ENCODE peak calls at places on chromosomes 3 and 15, in eight cellular contexts. V, W, X, U, D, Z, H and N are unnamed samples.

GRCh38 chr15:38217181-38217580 is 35.5 kb upstream of the SPRED1 start:
- DNase-seq in V (no peak), W (no peak), X (no peak), U (no peak), D (no peak), Z (no peak), H (no peak), N (peak)

GRCh38 chr3:43523454-43524053 is 98.3 kb downstream of the ANO10 start:
- DNase-seq in V (no peak), W (no peak), X (no peak), U (no peak), D (no peak), Z (no peak), H (no peak), N (peak)

GRCh38 chr3:14793126-14793857 is 25.5 kb upstream of the FGD5 start:
- DNase-seq in V (peak), W (no peak), X (no peak), U (no peak), D (no peak), Z (no peak), H (no peak), N (no peak)

GRCh38 chr3:127539366-127540060 is 51.0 kb downstream of the TPRA1 start:
- DNase-seq in V (no peak), W (no peak), X (no peak), U (no peak), D (no peak), Z (no peak), H (no peak), N (no peak)

GRCh38 chr3:72438072-72438471 is 410.2 kb downstream of the SHQ1 start:
- DNase-seq in V (no peak), W (no peak), X (no peak), U (no peak), D (no peak), Z (no peak), H (no peak), N (no peak)

GRCh38 chr3:94303897-94304296 is 241.0 kb downstream of the NSUN3 start:
- DNase-seq in V (no peak), W (no peak), X (no peak), U (no peak), D (no peak), Z (no peak), H (no peak), N (no peak)

GRCh38 chr15:67166280-67167009 is 88.0 kb downstream of the AAGAB start:
- DNase-seq in V (peak), W (no peak), X (no peak), U (no peak), D (no peak), Z (no peak), H (no peak), N (no peak)

GRCh38 chr15:26531489-26531888 is 241.4 kb downstream of the GABRB3 start:
- DNase-seq in V (no peak), W (no peak), X (no peak), U (no peak), D (no peak), Z (no peak), H (no peak), N (no peak)

GRCh38 chr15:29089731-29090616 is 179.6 kb downstream of the NSMCE3 start:
- DNase-seq in V (no peak), W (no peak), X (peak), U (no peak), D (no peak), Z (no peak), H (no peak), N (no peak)

GRCh38 chr3:64501298-64501906 is 186.4 kb downstream of the ADAMTS9 start:
- DNase-seq in V (no peak), W (no peak), X (no peak), U (no peak), D (no peak), Z (no peak), H (no peak), N (no peak)

GRCh38 chr15:78873796-78874761 is 1.4 kb downstream of the MORF4L1 start:
- DNase-seq in V (no peak), W (peak), X (peak), U (peak), D (peak), Z (no peak), H (no peak), N (peak)

GRCh38 chr3:169811606-169812123 is 1.0 kb upstream of the LRRIQ4 start:
- DNase-seq in V (no peak), W (no peak), X (no peak), U (no peak), D (no peak), Z (no peak), H (no peak), N (peak)

GRCh38 chr15:68990755-68991500 is 23.6 kb upstream of the NOX5 start:
- DNase-seq in V (no peak), W (no peak), X (no peak), U (no peak), D (no peak), Z (no peak), H (no peak), N (no peak)

GRCh38 chr3:16513141-16514020 is at the start of gene RFTN1:
- DNase-seq in V (peak), W (peak), X (peak), U (peak), D (peak), Z (peak), H (peak), N (peak)

GRCh38 chr3:128497305-128498126 is 4.5 kb upstream of the GATA2 start:
- DNase-seq in V (peak), W (peak), X (peak), U (peak), D (peak), Z (peak), H (peak), N (peak)

GRCh38 chr15:89998141-89998661 is 2.9 kb upstream of the ZNF710 start:
- DNase-seq in V (no peak), W (no peak), X (no peak), U (peak), D (no peak), Z (no peak), H (no peak), N (no peak)

GRCh38 chr3:120506828-120507774 is 56.3 kb upstream of the FSTL1 start:
- DNase-seq in V (no peak), W (no peak), X (peak), U (peak), D (no peak), Z (no peak), H (no peak), N (no peak)
- H3K4me3 ChIP-seq in V (no peak), W (no peak), X (no peak), U (no peak), D (no peak), Z (no peak), H (no peak), N (no peak)

GRCh38 chr15:41557673-41558399 is 1.2 kb upstream of the TYRO3 start:
- DNase-seq in V (peak), W (peak), X (peak), U (peak), D (peak), Z (peak), H (no peak), N (peak)
- H3K27ac ChIP-seq in V (peak), W (no peak), X (peak), U (peak), D (peak), Z (peak), H (no peak), N (peak)

DNA sequence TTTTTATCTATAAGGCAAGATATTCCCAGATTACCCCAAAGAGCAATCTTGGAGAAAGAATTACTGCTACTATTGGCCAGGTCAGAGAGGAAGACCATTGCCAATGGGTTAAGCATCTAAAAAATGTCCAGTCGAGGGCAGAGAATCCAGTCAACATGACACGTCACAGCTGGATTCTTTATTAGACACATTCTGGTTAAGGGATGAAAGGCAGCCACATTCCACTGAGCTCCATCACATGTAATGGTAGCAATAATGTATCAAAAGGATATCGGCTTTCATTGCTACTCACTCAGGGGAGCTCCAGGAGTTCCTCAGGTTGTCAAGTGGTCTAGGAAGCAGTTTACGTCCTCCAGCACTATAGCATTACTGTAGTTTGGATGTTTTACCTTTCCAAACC is 421.1 kb downstream of the PLOD2 start:
- DNase-seq in V (no peak), W (no peak), X (no peak), U (no peak), D (no peak), Z (no peak), H (no peak), N (no peak)
- H3K4me3 ChIP-seq in V (no peak), W (no peak), X (no peak), U (no peak), D (no peak), Z (no peak), H (no peak), N (no peak)

GRCh38 chr3:56591256-56591655 is 34.3 kb downstream of the CCDC66 start:
- DNase-seq in V (no peak), W (no peak), X (no peak), U (no peak), D (no peak), Z (no peak), H (no peak), N (no peak)
- H3K27ac ChIP-seq in V (no peak), W (no peak), X (no peak), U (no peak), D (no peak), Z (no peak), H (no peak), N (peak)

DNA sequence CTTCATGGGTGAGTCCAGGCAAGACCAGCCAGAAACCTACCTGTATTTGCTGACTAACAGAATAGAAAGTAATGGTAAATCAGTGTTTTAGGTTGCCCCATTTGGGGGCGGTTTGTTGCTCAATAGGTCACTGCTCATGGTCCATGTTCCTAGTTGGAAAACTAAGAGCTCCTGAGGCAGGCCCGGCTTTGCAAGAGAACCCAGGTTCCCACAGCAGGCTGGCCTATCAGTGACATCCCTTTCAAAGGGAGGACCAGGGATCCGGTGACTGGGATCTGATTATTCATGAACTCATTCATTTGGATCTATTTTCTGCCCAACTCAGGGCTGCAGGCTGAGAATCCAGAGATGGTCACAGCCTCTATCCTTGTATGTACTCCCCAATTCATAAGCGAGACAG is 163.9 kb downstream of the WNT7A start:
- DNase-seq in V (peak), W (no peak), X (no peak), U (no peak), D (no peak), Z (peak), H (no peak), N (no peak)
- H3K4me3 ChIP-seq in V (no peak), W (no peak), X (no peak), U (no peak), D (no peak), Z (no peak), H (no peak), N (no peak)

GRCh38 chr3:29168686-29169085 is 112.2 kb upstream of the RBMS3 start:
- DNase-seq in V (no peak), W (no peak), X (no peak), U (no peak), D (no peak), Z (no peak), H (no peak), N (no peak)

GRCh38 chr3:29171583-29171990 is 109.3 kb upstream of the RBMS3 start:
- DNase-seq in V (no peak), W (no peak), X (no peak), U (no peak), D (no peak), Z (no peak), H (no peak), N (peak)

GRCh38 chr3:29167180-29167579 is 113.7 kb upstream of the RBMS3 start:
- DNase-seq in V (no peak), W (no peak), X (no peak), U (no peak), D (no peak), Z (no peak), H (no peak), N (no peak)

GRCh38 chr3:29169456-29169855 is 111.4 kb upstream of the RBMS3 start:
- DNase-seq in V (no peak), W (no peak), X (no peak), U (no peak), D (no peak), Z (no peak), H (no peak), N (no peak)

DNA sequence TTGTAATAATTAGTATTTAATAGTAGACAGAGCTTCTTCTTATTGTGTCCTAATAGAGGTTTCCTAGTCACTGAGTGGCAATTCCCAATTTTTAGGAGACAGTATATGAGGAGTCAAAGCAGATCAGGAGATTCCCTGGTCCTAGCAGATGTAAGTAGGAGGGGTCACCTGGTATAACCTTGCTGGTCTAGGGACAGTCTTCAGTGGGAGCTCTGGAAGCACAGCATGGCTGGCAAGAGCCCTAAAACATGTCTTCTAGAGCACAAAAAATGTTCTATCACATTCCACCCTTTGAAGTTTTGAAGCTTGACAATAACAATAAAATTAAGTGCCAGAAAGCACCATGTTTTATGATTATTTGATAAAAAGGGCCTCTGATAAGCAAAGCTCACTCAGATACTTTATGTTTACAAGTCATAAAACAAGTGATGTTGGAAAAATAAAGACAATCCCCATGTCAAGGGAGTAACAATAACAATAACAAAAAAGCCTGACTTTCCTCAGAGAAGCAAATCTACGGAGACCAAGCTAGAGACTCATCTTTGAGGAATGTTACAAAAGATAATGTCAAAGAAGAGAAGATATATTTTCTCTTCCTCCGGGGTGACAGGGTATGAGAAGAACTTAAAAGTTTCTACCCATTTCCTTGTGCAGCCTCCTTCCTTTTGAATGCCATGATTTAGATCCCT is 109.8 kb upstream of the RBMS3 start:
- DNase-seq in V (no peak), W (no peak), X (no peak), U (no peak), D (no peak), Z (no peak), H (no peak), N (no peak)
- H3K27ac ChIP-seq in V (no peak), W (no peak), X (no peak), U (peak), D (no peak), Z (peak), H (peak), N (peak)

GRCh38 chr3:48414376-48415250 is 15.3 kb downstream of the PLXNB1 start:
- DNase-seq in V (peak), W (no peak), X (no peak), U (no peak), D (no peak), Z (no peak), H (no peak), N (no peak)

GRCh38 chr3:48412375-48413001 is 17.4 kb downstream of the PLXNB1 start:
- DNase-seq in V (peak), W (no peak), X (no peak), U (no peak), D (no peak), Z (no peak), H (peak), N (no peak)

GRCh38 chr3:48413611-48414010 is 16.3 kb downstream of the PLXNB1 start:
- DNase-seq in V (peak), W (no peak), X (no peak), U (no peak), D (no peak), Z (no peak), H (peak), N (no peak)

GRCh38 chr3:48411606-48412374 is 18.1 kb downstream of the PLXNB1 start:
- DNase-seq in V (peak), W (no peak), X (no peak), U (peak), D (no peak), Z (no peak), H (peak), N (no peak)

GRCh38 chr3:48413086-48413485 is 16.8 kb downstream of the PLXNB1 start:
- DNase-seq in V (peak), W (no peak), X (no peak), U (no peak), D (no peak), Z (no peak), H (peak), N (no peak)
- H3K4me3 ChIP-seq in V (no peak), W (no peak), X (no peak), U (no peak), D (no peak), Z (no peak), H (no peak), N (no peak)

DNA sequence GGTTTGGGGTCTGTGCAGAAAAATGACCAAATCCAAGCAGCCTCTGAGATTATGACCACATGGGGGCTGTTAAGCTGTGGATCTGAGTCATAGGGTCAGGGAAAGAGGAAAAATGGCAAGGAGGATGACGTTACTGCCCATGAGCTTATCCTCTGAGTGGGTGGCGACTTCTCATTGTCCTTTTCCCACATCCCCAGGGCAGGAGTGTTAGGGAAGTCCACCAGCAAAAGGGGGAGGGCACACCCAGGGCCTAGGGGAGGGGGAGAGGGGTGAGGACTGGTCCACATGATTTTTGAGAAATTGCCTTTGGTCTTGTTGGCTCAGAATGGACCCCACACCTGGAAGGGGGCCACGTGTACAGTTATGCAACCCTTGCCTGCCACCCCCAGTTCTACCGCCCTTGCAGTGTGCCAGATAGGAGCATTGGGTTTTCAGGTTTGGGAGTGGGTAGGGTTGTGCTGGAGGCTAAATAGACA is 2.6 kb downstream of the CD276 start:
- DNase-seq in V (no peak), W (no peak), X (no peak), U (no peak), D (no peak), Z (no peak), H (no peak), N (no peak)
- H3K27ac ChIP-seq in V (peak), W (no peak), X (no peak), U (no peak), D (no peak), Z (no peak), H (no peak), N (no peak)